ENCODE peak calls at places on chromosomes 4 and X, in four cellular contexts. One of them, this sample, is unnamed.

GRCh38 chr4:6263541-6264540 is 5.8 kb upstream of the WFS1 start:
- DNase-seq in K562: no peak
- DNase-seq in H1: no peak
- DNase-seq in HCT116: no peak
- DNase-seq in this sample: peak; percentile 60

GRCh38 chr4:152666946-152667345 is 12.9 kb downstream of the TMEM154 start:
- DNase-seq in K562: no peak
- DNase-seq in HCT116: no peak
- DNase-seq in H1: no peak
- DNase-seq in this sample: no peak

GRCh38 chr4:110793381-110793801 is 170.5 kb upstream of the PITX2 start:
- DNase-seq in HCT116: peak; percentile 4
- DNase-seq in K562: no peak
- DNase-seq in H1: no peak
- DNase-seq in this sample: no peak

GRCh38 chrX:114361076-114361475 is 222.8 kb upstream of the HTR2C start:
- DNase-seq in H1: no peak
- DNase-seq in K562: no peak
- DNase-seq in HCT116: no peak
- DNase-seq in this sample: no peak

GRCh38 chr4:73707918-73708577 is 32.3 kb upstream of the CXCL8 start:
- DNase-seq in H1: no peak
- DNase-seq in HCT116: peak; percentile 42
- DNase-seq in K562: peak; percentile 71
- DNase-seq in this sample: no peak

GRCh38 chr4:33802578-33802977 is 2441.7 kb downstream of the ARAP2 start:
- DNase-seq in K562: no peak
- DNase-seq in H1: no peak
- DNase-seq in HCT116: no peak
- DNase-seq in this sample: no peak

GRCh38 chr4:153509724-153510123 is 43.6 kb downstream of the TMEM131L start:
- DNase-seq in H1: no peak
- DNase-seq in K562: no peak
- DNase-seq in HCT116: no peak
- DNase-seq in this sample: peak; percentile 43

GRCh38 chr4:147731611-147732515 is at the start of gene ARHGAP10:
- DNase-seq in K562: peak; percentile 46
- DNase-seq in H1: no peak
- DNase-seq in HCT116: no peak
- DNase-seq in this sample: no peak

GRCh38 chrX:155313766-155314165 is 20.6 kb downstream of the CLIC2 start:
- DNase-seq in K562: no peak
- DNase-seq in HCT116: peak; percentile 2
- DNase-seq in H1: no peak
- DNase-seq in this sample: no peak

GRCh38 chrX:15761564-15762191 is 23.6 kb downstream of the CA5B start:
- DNase-seq in K562: peak; percentile 39
- DNase-seq in H1: no peak
- DNase-seq in HCT116: no peak
- DNase-seq in this sample: no peak

GRCh38 chr4:133062851-133063250 is 86.2 kb upstream of the PCDH10 start:
- DNase-seq in H1: no peak
- DNase-seq in HCT116: no peak
- DNase-seq in K562: no peak
- DNase-seq in this sample: no peak

GRCh38 chr4:165991325-165992180 is 118.5 kb downstream of the TLL1 start:
- DNase-seq in HCT116: no peak
- DNase-seq in K562: no peak
- DNase-seq in H1: no peak
- DNase-seq in this sample: no peak

GRCh38 chr4:168540086-168540864 is 43.4 kb downstream of the PALLD start:
- DNase-seq in K562: no peak
- DNase-seq in HCT116: peak; percentile 89
- DNase-seq in H1: no peak
- DNase-seq in this sample: no peak

GRCh38 chr4:6749340-6750171 is 33.0 kb upstream of the KIAA0232 start:
- DNase-seq in H1: no peak
- DNase-seq in HCT116: peak; percentile 36
- DNase-seq in K562: peak; percentile 47
- DNase-seq in this sample: peak; percentile 91

GRCh38 chr4:54548831-54549460 is 108.8 kb upstream of the KIT start:
- DNase-seq in HCT116: no peak
- DNase-seq in K562: no peak
- DNase-seq in H1: no peak
- DNase-seq in this sample: no peak

GRCh38 chr4:183447646-183448045 is 3.2 kb downstream of the CDKN2AIP start:
- DNase-seq in K562: no peak
- DNase-seq in HCT116: no peak
- DNase-seq in H1: no peak
- DNase-seq in this sample: no peak
- TF ChIP-seq FOSL1 in K562: no peak
- TF ChIP-seq FOSL1 in HCT116: no peak
- TF ChIP-seq FOSL1 in H1: no peak
- TF ChIP-seq FOSL1 in this sample: no peak

GRCh38 chr4:180541678-180542077 is 1701.5 kb upstream of the TENM3 start:
- DNase-seq in K562: no peak
- DNase-seq in H1: no peak
- DNase-seq in HCT116: no peak
- DNase-seq in this sample: no peak

GRCh38 chr4:180538384-180539052 is 1704.7 kb upstream of the TENM3 start:
- DNase-seq in HCT116: no peak
- DNase-seq in K562: no peak
- DNase-seq in H1: no peak
- DNase-seq in this sample: no peak

GRCh38 chr4:180539284-180539683 is 1703.9 kb upstream of the TENM3 start:
- DNase-seq in K562: no peak
- DNase-seq in HCT116: no peak
- DNase-seq in H1: no peak
- DNase-seq in this sample: no peak

DNA sequence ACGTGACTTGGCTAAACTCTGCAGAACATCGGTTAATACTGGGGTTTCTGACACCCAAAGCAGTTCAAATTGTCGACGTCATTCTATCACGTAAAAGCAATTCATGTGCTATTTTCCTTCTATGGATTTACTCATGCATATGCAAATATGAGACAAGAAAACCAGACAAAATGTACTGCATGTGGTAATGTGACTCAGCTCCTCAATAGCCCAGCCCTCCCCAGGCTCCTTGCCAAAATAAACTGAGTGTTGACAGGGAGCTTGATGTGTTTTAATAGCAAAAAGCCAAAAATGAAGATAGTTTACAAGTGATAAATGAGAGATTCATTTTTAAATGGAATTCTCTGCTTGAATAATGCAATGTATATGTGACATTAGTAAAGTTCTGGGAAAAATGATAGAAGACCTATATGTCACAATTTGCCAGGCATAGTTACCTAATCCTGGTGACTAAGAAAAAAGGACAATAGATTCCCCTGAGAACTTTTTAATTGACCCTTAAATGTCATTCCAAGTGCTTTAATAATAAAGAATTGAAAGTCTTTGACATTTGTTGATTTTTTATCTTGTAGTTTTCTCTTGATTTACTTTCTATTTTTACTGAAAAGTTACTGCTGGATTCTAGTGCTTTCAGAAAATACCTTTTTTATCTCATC is 1700.6 kb upstream of the TENM3 start:
- DNase-seq in HCT116: peak; percentile 3
- DNase-seq in H1: no peak
- DNase-seq in K562: no peak
- DNase-seq in this sample: no peak
- TF ChIP-seq FOSL1 in HCT116: peak; percentile 21
- TF ChIP-seq FOSL1 in H1: no peak
- TF ChIP-seq FOSL1 in K562: no peak
- TF ChIP-seq FOSL1 in this sample: no peak

GRCh38 chrX:38806054-38806389 is 4.8 kb downstream of the MID1IP1 start:
- DNase-seq in HCT116: no peak
- DNase-seq in H1: no peak
- DNase-seq in K562: peak; percentile 48
- DNase-seq in this sample: no peak

GRCh38 chrX:38803286-38803608 is 2.0 kb downstream of the MID1IP1 start:
- DNase-seq in H1: no peak
- DNase-seq in K562: no peak
- DNase-seq in HCT116: no peak
- DNase-seq in this sample: no peak

GRCh38 chrX:38804481-38805293 is 3.4 kb downstream of the MID1IP1 start:
- DNase-seq in H1: no peak
- DNase-seq in HCT116: no peak
- DNase-seq in K562: no peak
- DNase-seq in this sample: no peak

GRCh38 chrX:38805294-38806053 is 4.2 kb downstream of the MID1IP1 start:
- DNase-seq in HCT116: no peak
- DNase-seq in K562: peak; percentile 51
- DNase-seq in H1: no peak
- DNase-seq in this sample: peak; percentile 56

GRCh38 chrX:38803609-38804480 is 2.6 kb downstream of the MID1IP1 start:
- DNase-seq in HCT116: peak; percentile 77
- DNase-seq in H1: peak; percentile 57
- DNase-seq in K562: peak; percentile 88
- DNase-seq in this sample: peak; percentile 72
- TF ChIP-seq FOSL1 in HCT116: no peak
- TF ChIP-seq FOSL1 in H1: no peak
- TF ChIP-seq FOSL1 in K562: no peak
- TF ChIP-seq FOSL1 in this sample: no peak

GRCh38 chr4:114037981-114038380 is 58.5 kb upstream of the ARSJ start:
- DNase-seq in H1: no peak
- DNase-seq in HCT116: no peak
- DNase-seq in K562: no peak
- DNase-seq in this sample: no peak

GRCh38 chr4:114041117-114041475 is 61.6 kb upstream of the ARSJ start:
- DNase-seq in HCT116: no peak
- DNase-seq in K562: no peak
- DNase-seq in H1: no peak
- DNase-seq in this sample: no peak

GRCh38 chr4:114040319-114041116 is 61.1 kb upstream of the ARSJ start:
- DNase-seq in H1: no peak
- DNase-seq in K562: no peak
- DNase-seq in HCT116: no peak
- DNase-seq in this sample: no peak

GRCh38 chr4:114036864-114037263 is 57.4 kb upstream of the ARSJ start:
- DNase-seq in HCT116: no peak
- DNase-seq in H1: no peak
- DNase-seq in K562: no peak
- DNase-seq in this sample: no peak

GRCh38 chr4:114038762-114039392 is 59.4 kb upstream of the ARSJ start:
- DNase-seq in HCT116: no peak
- DNase-seq in H1: no peak
- DNase-seq in K562: no peak
- DNase-seq in this sample: peak; percentile 9
- TF ChIP-seq FOSL1 in HCT116: no peak
- TF ChIP-seq FOSL1 in H1: no peak
- TF ChIP-seq FOSL1 in K562: no peak
- TF ChIP-seq FOSL1 in this sample: no peak

GRCh38 chrX:22406332-22406731 is 133.6 kb downstream of the CBLL2 start:
- DNase-seq in K562: no peak
- DNase-seq in HCT116: no peak
- DNase-seq in H1: no peak
- DNase-seq in this sample: no peak

GRCh38 chrX:22409418-22409817 is 136.7 kb downstream of the CBLL2 start:
- DNase-seq in HCT116: no peak
- DNase-seq in H1: no peak
- DNase-seq in K562: no peak
- DNase-seq in this sample: no peak

GRCh38 chrX:22399793-22400192 is 127.1 kb downstream of the CBLL2 start:
- DNase-seq in K562: no peak
- DNase-seq in HCT116: peak; percentile 57
- DNase-seq in H1: no peak
- DNase-seq in this sample: no peak

GRCh38 chrX:22404297-22404696 is 131.6 kb downstream of the CBLL2 start:
- DNase-seq in H1: no peak
- DNase-seq in HCT116: no peak
- DNase-seq in K562: no peak
- DNase-seq in this sample: no peak
- TF ChIP-seq FOSL1 in H1: no peak
- TF ChIP-seq FOSL1 in HCT116: no peak
- TF ChIP-seq FOSL1 in K562: no peak
- TF ChIP-seq FOSL1 in this sample: no peak

DNA sequence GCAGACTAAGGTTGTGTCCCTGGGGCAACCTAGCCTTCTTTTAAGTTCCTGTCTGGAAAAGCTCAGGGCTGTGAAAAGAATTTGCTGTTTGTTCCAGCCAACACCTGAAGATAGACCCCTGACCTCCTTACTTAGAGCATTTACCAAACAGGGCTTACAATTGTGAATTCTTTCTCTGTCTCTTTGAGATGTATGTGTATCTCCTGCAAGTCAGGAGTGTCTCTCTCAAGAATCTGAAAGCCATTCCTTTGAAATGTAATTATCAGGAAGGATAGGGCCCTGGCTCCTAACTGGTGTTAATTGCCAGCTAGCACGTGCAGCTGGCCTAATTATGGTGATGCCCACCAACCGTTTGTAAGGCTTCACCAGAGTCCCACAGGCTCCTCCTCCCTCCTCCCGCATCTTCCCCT is 18.2 kb downstream of the CCNG2 start:
- DNase-seq in K562: no peak
- DNase-seq in H1: peak; percentile 41
- DNase-seq in HCT116: no peak
- DNase-seq in this sample: no peak
- TF ChIP-seq FOSL1 in K562: no peak
- TF ChIP-seq FOSL1 in H1: no peak
- TF ChIP-seq FOSL1 in HCT116: no peak
- TF ChIP-seq FOSL1 in this sample: no peak

GRCh38 chr4:97139796-97140195 is 1003.5 kb downstream of the STPG2 start:
- DNase-seq in HCT116: no peak
- DNase-seq in H1: no peak
- DNase-seq in K562: no peak
- DNase-seq in this sample: no peak

GRCh38 chr4:97144199-97144598 is 999.1 kb downstream of the STPG2 start:
- DNase-seq in HCT116: no peak
- DNase-seq in H1: no peak
- DNase-seq in K562: no peak
- DNase-seq in this sample: no peak

GRCh38 chr4:97142405-97142804 is 1000.9 kb downstream of the STPG2 start:
- DNase-seq in K562: no peak
- DNase-seq in H1: no peak
- DNase-seq in HCT116: no peak
- DNase-seq in this sample: no peak

GRCh38 chr4:97142893-97143292 is 1000.4 kb downstream of the STPG2 start:
- DNase-seq in K562: no peak
- DNase-seq in HCT116: no peak
- DNase-seq in H1: no peak
- DNase-seq in this sample: no peak
- TF ChIP-seq FOSL1 in K562: no peak
- TF ChIP-seq FOSL1 in HCT116: no peak
- TF ChIP-seq FOSL1 in H1: no peak
- TF ChIP-seq FOSL1 in this sample: no peak

GRCh38 chrX:71617742-71618141 is 569 bp downstream of the CXCR3 start:
- DNase-seq in HCT116: no peak
- DNase-seq in H1: no peak
- DNase-seq in K562: no peak
- DNase-seq in this sample: no peak
- TF ChIP-seq FOSL1 in HCT116: no peak
- TF ChIP-seq FOSL1 in H1: no peak
- TF ChIP-seq FOSL1 in K562: no peak
- TF ChIP-seq FOSL1 in this sample: no peak